ENCODE peak calls at places on chromosomes 11 and 22, in seven cellular contexts. H is ovary, E is left ventricle myocardium inferior, L is omental fat pad, K is AG04450, F is MM.1S, X is right atrium auricular region. G is an unnamed sample.

GRCh38 chr22:28075260-28075981 is 156.4 kb upstream of the PITPNB start:
- DNase-seq in K (peak; percentile 42), L (no peak), F (no peak), X (peak; percentile 82), H (no peak), E (peak; percentile 20), G (no peak)

GRCh38 chr22:26690654-26691376 is 33.4 kb downstream of the MIAT start:
- DNase-seq in F (no peak), L (no peak), X (no peak), E (no peak), H (no peak), K (no peak), G (no peak)

GRCh38 chr11:19935507-19935906 is 222.9 kb downstream of the NAV2 start:
- DNase-seq in K (no peak), E (no peak), H (no peak), F (no peak), X (no peak), L (no peak), G (no peak)

GRCh38 chr11:7021318-7021717 is 1.0 kb downstream of the NLRP14 start:
- DNase-seq in E (no peak), X (no peak), H (no peak), F (no peak), L (no peak), K (no peak), G (no peak)

GRCh38 chr11:109933126-109933525 is 160.1 kb upstream of the ZC3H12C start:
- DNase-seq in E (no peak), X (no peak), F (no peak), H (no peak), K (no peak), L (no peak), G (no peak)

GRCh38 chr11:70290341-70291065 is 20.0 kb downstream of the PPFIA1 start:
- DNase-seq in K (no peak), L (no peak), E (no peak), F (no peak), H (no peak), X (no peak), G (no peak)

GRCh38 chr11:58671946-58672345 is 49.5 kb downstream of the CNTF start:
- DNase-seq in L (no peak), E (no peak), K (no peak), F (no peak), X (no peak), H (no peak), G (no peak)

GRCh38 chr22:45332001-45332400 is 22.3 kb downstream of the FAM118A start:
- DNase-seq in K (no peak), L (no peak), H (no peak), X (no peak), E (no peak), F (no peak), G (no peak)

GRCh38 chr11:69301491-69302401 is 7.8 kb downstream of the MYEOV start:
- DNase-seq in E (no peak), H (no peak), K (peak; percentile 42), F (no peak), L (no peak), X (no peak), G (peak; percentile 50)

GRCh38 chr11:68311155-68312116 is 955 bp upstream of the LRP5 start:
- DNase-seq in F (no peak), K (no peak), H (peak; percentile 39), X (no peak), L (no peak), E (no peak), G (no peak)

GRCh38 chr11:94111660-94112059 is 17.0 kb upstream of the PANX1 start:
- DNase-seq in H (no peak), F (no peak), X (no peak), L (no peak), K (no peak), E (peak; percentile 61), G (no peak)

GRCh38 chr11:72753341-72754148 is 1.3 kb upstream of the ARAP1 start:
- DNase-seq in L (no peak), H (no peak), E (no peak), X (no peak), F (no peak), K (no peak), G (no peak)

GRCh38 chr22:47188337-47189055 is 426.0 kb downstream of the TBC1D22A start:
- DNase-seq in X (no peak), H (no peak), F (no peak), L (peak; percentile 16), E (no peak), K (no peak), G (peak; percentile 41)

GRCh38 chr11:2092956-2093412 is 46.2 kb downstream of the IGF2 start:
- DNase-seq in X (no peak), E (peak; percentile 86), L (no peak), H (no peak), F (peak; percentile 45), K (no peak), G (peak; percentile 84)

GRCh38 chr11:93958991-93959390 is 62.2 kb upstream of the HEPHL1 start:
- DNase-seq in L (no peak), X (no peak), E (no peak), F (no peak), K (no peak), H (no peak), G (no peak)

GRCh38 chr11:92347404-92347803 is 122.8 kb downstream of the FAT3 start:
- DNase-seq in F (no peak), H (no peak), E (no peak), L (no peak), K (no peak), X (no peak), G (no peak)

GRCh38 chr22:26461188-26461810 is 22.3 kb downstream of the HPS4 start:
- DNase-seq in X (no peak), H (peak; percentile 50), E (peak; percentile 42), F (no peak), L (peak; percentile 71), K (no peak), G (no peak)

GRCh38 chr22:21624120-21624879 is 5.5 kb downstream of the YDJC start:
- DNase-seq in L (no peak), H (no peak), E (peak; percentile 52), K (no peak), F (peak; percentile 19), X (no peak), G (no peak)

GRCh38 chr11:62061356-62062222 is 62.2 kb upstream of the INCENP start:
- DNase-seq in E (no peak), F (no peak), L (no peak), X (no peak), H (no peak), K (no peak), G (no peak)
- TF ChIP-seq CTCF in E (no peak), F (no peak), L (no peak), X (no peak), H (no peak), K (no peak), G (peak; percentile 48)

GRCh38 chr11:63829823-63830489 is 9.0 kb upstream of the MARK2 start:
- DNase-seq in L (no peak), H (no peak), X (no peak), F (no peak), K (no peak), E (no peak), G (no peak)
- TF ChIP-seq CTCF in L (no peak), H (no peak), X (no peak), F (peak; percentile 32), K (peak; percentile 47), E (peak; percentile 36), G (no peak)

DNA sequence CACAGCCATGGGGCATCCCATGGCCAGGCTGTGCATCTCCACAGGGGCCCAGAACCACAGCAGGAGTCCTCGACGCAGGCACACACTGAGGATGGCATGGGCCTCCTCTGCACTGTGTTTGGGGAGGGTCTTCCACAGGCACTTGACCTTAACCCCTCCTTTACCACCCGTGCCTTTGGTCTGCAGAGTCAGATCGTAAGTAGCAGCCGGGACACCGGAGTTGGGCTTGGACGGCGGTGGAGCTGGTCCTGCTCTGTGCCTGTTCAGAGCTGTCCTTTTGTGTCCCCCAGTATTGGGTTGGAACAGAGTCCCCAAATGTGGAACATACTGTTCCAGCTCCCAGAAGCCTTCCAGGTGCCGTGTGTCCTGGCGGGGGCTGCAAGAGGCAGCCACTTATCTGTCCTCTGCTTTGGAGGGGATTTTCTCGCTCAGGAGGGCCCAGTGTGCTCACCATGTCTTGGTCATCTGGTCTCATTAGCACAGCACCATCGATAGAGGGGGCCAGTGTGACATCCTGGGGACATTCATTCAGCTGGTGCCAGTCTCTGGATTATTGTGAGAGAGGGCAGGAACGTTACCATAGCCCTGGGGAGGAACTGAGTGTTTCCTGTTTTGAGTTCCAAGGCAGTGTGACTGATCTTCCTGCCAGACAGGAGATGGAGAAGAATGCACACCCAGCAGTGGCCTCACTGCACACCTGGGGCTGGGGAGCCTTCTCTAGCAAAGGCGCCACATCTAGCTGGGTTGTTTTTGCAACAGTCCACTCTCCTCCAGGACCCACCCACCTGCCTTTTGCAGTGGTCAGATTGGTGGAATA is 12.4 kb downstream of the CRELD2 start:
- DNase-seq in L (no peak), F (peak; percentile 69), E (peak; percentile 58), K (no peak), H (peak; percentile 51), X (peak; percentile 89), G (peak; percentile 81)
- TF ChIP-seq CTCF in L (no peak), F (peak; percentile 77), E (peak; percentile 83), K (peak; percentile 46), H (no peak), X (peak; percentile 54), G (peak; percentile 82)

DNA sequence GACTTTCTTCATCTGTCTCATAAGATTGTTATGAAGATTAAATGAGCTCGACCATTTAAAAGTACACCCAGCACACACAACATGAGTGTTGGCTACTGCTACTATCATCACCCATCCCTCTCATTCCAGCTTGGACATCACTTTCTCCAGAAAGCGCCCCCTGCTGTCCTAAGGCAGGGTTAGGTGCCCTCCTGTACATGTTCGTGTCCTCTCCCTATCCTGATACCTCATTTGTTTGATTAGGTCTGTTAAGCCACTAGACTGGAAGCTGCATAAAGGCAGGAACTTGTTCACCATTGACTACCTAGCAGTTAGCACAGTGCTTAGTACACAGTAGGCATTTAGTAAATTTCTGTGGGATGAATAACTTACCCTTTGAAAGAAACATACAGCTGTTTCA is 85.5 kb downstream of the ENTHD1 start:
- DNase-seq in H (no peak), E (no peak), L (no peak), K (no peak), F (no peak), X (no peak), G (no peak)
- TF ChIP-seq CTCF in H (no peak), E (peak; percentile 36), L (no peak), K (peak; percentile 47), F (peak; percentile 46), X (no peak), G (no peak)